ENCODE peak calls at places on chromosomes 12 and 14, in eight cellular contexts. H, Z, A, L, D, U, Q and F are unnamed samples.

GRCh38 chr12:9925746-9926393 is 6.3 kb downstream of the CLEC2A start:
- DNase-seq in H (no peak), Z (peak; percentile 71), A (peak; percentile 76), L (peak; percentile 65), D (peak; percentile 27), U (peak; percentile 7), Q (peak; percentile 23), F (no peak)

GRCh38 chr14:88848571-88848970 is 24.1 kb downstream of the TTC8 start:
- DNase-seq in H (no peak), Z (peak; percentile 17), A (no peak), L (no peak), D (no peak), U (no peak), Q (peak; percentile 34), F (no peak)

GRCh38 chr14:22052795-22053194 is 379.2 kb upstream of the OR4E1 start:
- DNase-seq in H (no peak), Z (no peak), A (no peak), L (no peak), D (no peak), U (no peak), Q (no peak), F (no peak)

GRCh38 chr12:45355750-45356149 is 139.9 kb downstream of the ANO6 start:
- DNase-seq in H (no peak), Z (no peak), A (no peak), L (no peak), D (no peak), U (no peak), Q (no peak), F (no peak)

GRCh38 chr12:57896437-57897201 is 44.7 kb upstream of the ATP23 start:
- DNase-seq in H (peak; percentile 83), Z (peak; percentile 82), A (peak; percentile 81), L (peak; percentile 86), D (peak; percentile 24), U (peak; percentile 66), Q (peak; percentile 26), F (peak; percentile 77)

GRCh38 chr12:69105101-69105613 is 134.2 kb upstream of the CPSF6 start:
- DNase-seq in H (no peak), Z (no peak), A (no peak), L (no peak), D (no peak), U (no peak), Q (no peak), F (no peak)

GRCh38 chr12:122024132-122024785 is 2.6 kb downstream of the BCL7A start:
- DNase-seq in H (no peak), Z (no peak), A (no peak), L (no peak), D (no peak), U (no peak), Q (no peak), F (no peak)

GRCh38 chr14:31894351-31894750 is 182.8 kb upstream of the ARHGAP5 start:
- DNase-seq in H (no peak), Z (no peak), A (no peak), L (no peak), D (no peak), U (no peak), Q (no peak), F (no peak)

GRCh38 chr12:12533238-12533829 is 29.3 kb downstream of the DUSP16 start:
- DNase-seq in H (peak; percentile 75), Z (no peak), A (no peak), L (no peak), D (no peak), U (no peak), Q (peak; percentile 61), F (no peak)

GRCh38 chr14:55351111-55351510 is 60.5 kb downstream of the ATG14 start:
- DNase-seq in H (no peak), Z (no peak), A (no peak), L (no peak), D (no peak), U (no peak), Q (no peak), F (no peak)

GRCh38 chr14:92515510-92516343 is 2.1 kb downstream of the RIN3 start:
- DNase-seq in H (no peak), Z (no peak), A (no peak), L (no peak), D (no peak), U (no peak), Q (no peak), F (no peak)

GRCh38 chr12:48132826-48133225 is 13.7 kb downstream of the PFKM start:
- DNase-seq in H (no peak), Z (no peak), A (no peak), L (no peak), D (no peak), U (no peak), Q (no peak), F (no peak)

GRCh38 chr12:117459229-117459628 is 97.8 kb upstream of the NOS1 start:
- DNase-seq in H (no peak), Z (no peak), A (no peak), L (no peak), D (no peak), U (no peak), Q (no peak), F (no peak)

GRCh38 chr12:5871741-5872140 is 73.3 kb downstream of the ANO2 start:
- DNase-seq in H (no peak), Z (no peak), A (no peak), L (no peak), D (no peak), U (no peak), Q (no peak), F (no peak)

GRCh38 chr14:101369194-101369915 is 191.9 kb upstream of the DIO3 start:
- DNase-seq in H (no peak), Z (no peak), A (no peak), L (peak; percentile 5), D (no peak), U (no peak), Q (no peak), F (no peak)

GRCh38 chr12:85424581-85425348 is 144.7 kb downstream of the ALX1 start:
- DNase-seq in H (peak; percentile 69), Z (peak; percentile 50), A (no peak), L (peak; percentile 25), D (no peak), U (peak; percentile 32), Q (peak; percentile 12), F (peak; percentile 37)

GRCh38 chr12:57993030-57993429 is 51.7 kb downstream of the ATP23 start:
- DNase-seq in H (no peak), Z (no peak), A (no peak), L (no peak), D (peak; percentile 25), U (no peak), Q (no peak), F (no peak)

GRCh38 chr12:7180685-7181084 is 8.8 kb upstream of the PEX5 start:
- DNase-seq in H (no peak), Z (no peak), A (no peak), L (no peak), D (peak; percentile 45), U (no peak), Q (no peak), F (no peak)

GRCh38 chr14:96797188-96797942 is at the start of gene VRK1:
- DNase-seq in H (peak; percentile 98), Z (peak; percentile 96), A (peak; percentile 96), L (peak; percentile 94), D (peak; percentile 95), U (peak; percentile 97), Q (peak; percentile 93), F (peak; percentile 97)

GRCh38 chr14:68958553-68958952 is 20.5 kb downstream of the ACTN1 start:
- DNase-seq in H (no peak), Z (peak; percentile 52), A (no peak), L (peak; percentile 69), D (no peak), U (no peak), Q (no peak), F (no peak)

GRCh38 chr12:75953312-75953906 is 78.2 kb downstream of the PHLDA1 start:
- DNase-seq in H (no peak), Z (peak; percentile 50), A (no peak), L (peak; percentile 85), D (peak; percentile 67), U (no peak), Q (peak; percentile 44), F (no peak)

GRCh38 chr12:47808049-47808448 is 11.7 kb downstream of the HDAC7 start:
- DNase-seq in H (peak; percentile 41), Z (peak; percentile 62), A (no peak), L (no peak), D (peak; percentile 28), U (no peak), Q (no peak), F (no peak)

GRCh38 chr14:92783813-92784431 is 10.2 kb upstream of the GOLGA5 start:
- DNase-seq in H (peak; percentile 59), Z (peak; percentile 83), A (no peak), L (peak; percentile 82), D (peak; percentile 70), U (peak; percentile 9), Q (peak; percentile 59), F (no peak)

GRCh38 chr12:119704065-119704747 is 36.3 kb downstream of the PRKAB1 start:
- DNase-seq in H (no peak), Z (peak; percentile 22), A (no peak), L (peak; percentile 20), D (peak; percentile 15), U (no peak), Q (peak; percentile 13), F (no peak)

GRCh38 chr14:102155150-102155549 is 15.5 kb downstream of the WDR20 start:
- DNase-seq in H (no peak), Z (peak; percentile 36), A (no peak), L (peak; percentile 16), D (peak; percentile 19), U (no peak), Q (no peak), F (no peak)

GRCh38 chr14:90758959-90759358 is 57.3 kb downstream of the TTC7B start:
- DNase-seq in H (peak; percentile 37), Z (peak; percentile 31), A (no peak), L (peak; percentile 15), D (no peak), U (peak; percentile 26), Q (no peak), F (no peak)

GRCh38 chr12:17954788-17955187 is 135.2 kb downstream of the RERGL start:
- DNase-seq in H (no peak), Z (no peak), A (no peak), L (no peak), D (no peak), U (no peak), Q (no peak), F (no peak)
- TF ChIP-seq CTCF in H (no peak), Z (no peak), A (no peak), L (no peak), D (peak; percentile 33), U (no peak), Q (no peak), F (no peak)

GRCh38 chr14:33902363-33902762 is 48.5 kb downstream of the EGLN3 start:
- DNase-seq in H (no peak), Z (no peak), A (no peak), L (no peak), D (no peak), U (no peak), Q (no peak), F (no peak)
- TF ChIP-seq CTCF in H (no peak), Z (no peak), A (no peak), L (no peak), D (no peak), U (no peak), Q (no peak), F (no peak)

GRCh38 chr12:60106207-60106606 is 510.4 kb downstream of the SLC16A7 start:
- DNase-seq in H (no peak), Z (peak; percentile 49), A (no peak), L (peak; percentile 60), D (peak; percentile 48), U (no peak), Q (peak; percentile 2), F (no peak)
- TF ChIP-seq CTCF in H (no peak), Z (peak; percentile 45), A (peak; percentile 36), L (peak; percentile 51), D (peak; percentile 73), U (no peak), Q (peak; percentile 38), F (no peak)

GRCh38 chr12:40312982-40313576 is 88.3 kb downstream of the LRRK2 start:
- DNase-seq in H (no peak), Z (peak; percentile 57), A (no peak), L (peak; percentile 60), D (peak; percentile 9), U (no peak), Q (peak; percentile 13), F (no peak)
- TF ChIP-seq CTCF in H (peak; percentile 23), Z (peak; percentile 55), A (peak; percentile 67), L (peak; percentile 58), D (peak; percentile 76), U (peak; percentile 45), Q (peak; percentile 51), F (peak; percentile 34)